ENCODE peak calls at places on chromosomes 7 and 10, in nine cellular contexts. P, Z, C, J, H, Y, R, T and E are unnamed samples.

GRCh38 chr10:132981746-132982145 is 39.4 kb upstream of the CFAP46 start:
- DNase-seq in P (no peak), Z (no peak), C (no peak), J (no peak), H (no peak), Y (no peak), R (no peak), T (no peak), E (no peak)

GRCh38 chr7:51067757-51068156 is 248.9 kb downstream of the COBL start:
- DNase-seq in P (peak; percentile 47), Z (peak; percentile 75), C (peak; percentile 36), J (peak; percentile 23), H (peak; percentile 75), Y (peak; percentile 70), R (peak; percentile 37), T (peak; percentile 49), E (peak; percentile 65)

GRCh38 chr10:97874332-97874731 is 24.7 kb downstream of the GOLGA7B start:
- DNase-seq in P (no peak), Z (no peak), C (no peak), J (no peak), H (no peak), Y (no peak), R (no peak), T (no peak), E (no peak)

GRCh38 chr10:75613685-75614587 is 182.5 kb downstream of the LRMDA start:
- DNase-seq in P (no peak), Z (no peak), C (no peak), J (no peak), H (no peak), Y (no peak), R (no peak), T (no peak), E (peak; percentile 64)

GRCh38 chr10:121698902-121699301 is 100.7 kb upstream of the FGFR2 start:
- DNase-seq in P (no peak), Z (no peak), C (no peak), J (no peak), H (no peak), Y (no peak), R (no peak), T (no peak), E (no peak)

GRCh38 chr10:117168135-117168674 is 29.1 kb upstream of the KCNK18 start:
- DNase-seq in P (peak; percentile 77), Z (peak; percentile 75), C (peak; percentile 58), J (peak; percentile 50), H (peak; percentile 65), Y (peak; percentile 54), R (peak; percentile 20), T (no peak), E (peak; percentile 32)

GRCh38 chr10:102120142-102120986 is at the start of gene LDB1:
- DNase-seq in P (peak; percentile 69), Z (peak; percentile 77), C (peak; percentile 67), J (peak; percentile 56), H (peak; percentile 72), Y (peak; percentile 80), R (peak; percentile 79), T (peak; percentile 54), E (peak; percentile 84)

GRCh38 chr10:121891103-121891502 is 36.7 kb downstream of the ATE1 start:
- DNase-seq in P (no peak), Z (no peak), C (no peak), J (no peak), H (no peak), Y (no peak), R (no peak), T (no peak), E (no peak)

GRCh38 chr10:51100221-51100620 is 25.9 kb downstream of the PRKG1 start:
- DNase-seq in P (no peak), Z (no peak), C (no peak), J (no peak), H (no peak), Y (no peak), R (no peak), T (no peak), E (no peak)

GRCh38 chr10:35324196-35324595 is 12.1 kb upstream of the CCNY start:
- DNase-seq in P (no peak), Z (no peak), C (no peak), J (no peak), H (no peak), Y (no peak), R (no peak), T (no peak), E (no peak)

GRCh38 chr10:88923525-88923924 is 29.0 kb downstream of the ACTA2 start:
- DNase-seq in P (no peak), Z (no peak), C (no peak), J (no peak), H (no peak), Y (no peak), R (no peak), T (no peak), E (no peak)

GRCh38 chr10:24346877-24347505 is 138.1 kb downstream of the KIAA1217 start:
- DNase-seq in P (no peak), Z (no peak), C (no peak), J (no peak), H (no peak), Y (no peak), R (no peak), T (no peak), E (no peak)

GRCh38 chr7:39754326-39755120 is 131.2 kb downstream of the RALA start:
- DNase-seq in P (no peak), Z (no peak), C (no peak), J (no peak), H (no peak), Y (no peak), R (no peak), T (no peak), E (no peak)

GRCh38 chr7:128876978-128877755 is 14.5 kb downstream of the ATP6V1F start:
- DNase-seq in P (no peak), Z (no peak), C (no peak), J (no peak), H (no peak), Y (no peak), R (no peak), T (no peak), E (no peak)

GRCh38 chr7:140084972-140085371 is 22.2 kb upstream of the PARP12 start:
- DNase-seq in P (no peak), Z (no peak), C (no peak), J (no peak), H (peak; percentile 60), Y (no peak), R (no peak), T (no peak), E (no peak)

GRCh38 chr7:75049817-75050216 is 23.8 kb downstream of the RCC1L start:
- DNase-seq in P (no peak), Z (no peak), C (no peak), J (no peak), H (no peak), Y (no peak), R (no peak), T (no peak), E (no peak)

GRCh38 chr10:75009426-75009825 is 102.0 kb upstream of the SAMD8 start:
- DNase-seq in P (no peak), Z (no peak), C (no peak), J (no peak), H (no peak), Y (no peak), R (no peak), T (no peak), E (no peak)

GRCh38 chr7:132402751-132403245 is 173.5 kb downstream of the PLXNA4 start:
- DNase-seq in P (no peak), Z (no peak), C (peak; percentile 22), J (no peak), H (no peak), Y (peak; percentile 52), R (peak; percentile 25), T (no peak), E (no peak)

GRCh38 chr10:132299381-132300336 is 8.1 kb downstream of the STK32C start:
- DNase-seq in P (no peak), Z (no peak), C (no peak), J (no peak), H (no peak), Y (no peak), R (no peak), T (no peak), E (no peak)

GRCh38 chr7:29265208-29265923 is 70.8 kb downstream of the CHN2 start:
- DNase-seq in P (no peak), Z (no peak), C (no peak), J (no peak), H (no peak), Y (no peak), R (no peak), T (no peak), E (peak; percentile 60)

GRCh38 chr7:55246181-55246580 is 119.0 kb upstream of the LANCL2 start:
- DNase-seq in P (no peak), Z (no peak), C (no peak), J (no peak), H (no peak), Y (no peak), R (no peak), T (no peak), E (no peak)

GRCh38 chr7:13016633-13017324 is 329.3 kb downstream of the ARL4A start:
- DNase-seq in P (no peak), Z (no peak), C (no peak), J (no peak), H (no peak), Y (no peak), R (no peak), T (no peak), E (peak; percentile 50)

GRCh38 chr10:60480865-60481563 is 91.3 kb upstream of the ANK3 start:
- DNase-seq in P (no peak), Z (no peak), C (no peak), J (no peak), H (no peak), Y (peak; percentile 65), R (no peak), T (peak; percentile 9), E (no peak)

GRCh38 chr10:71081912-71082311 is 130.5 kb upstream of the UNC5B start:
- DNase-seq in P (no peak), Z (no peak), C (no peak), J (no peak), H (no peak), Y (no peak), R (no peak), T (no peak), E (no peak)

GRCh38 chr10:32050145-32050544 is 6.1 kb downstream of the KIF5B start:
- DNase-seq in P (no peak), Z (no peak), C (no peak), J (no peak), H (no peak), Y (no peak), R (no peak), T (no peak), E (no peak)

GRCh38 chr7:12493866-12494265 is 76.7 kb upstream of the SCIN start:
- DNase-seq in P (no peak), Z (no peak), C (no peak), J (no peak), H (no peak), Y (no peak), R (no peak), T (no peak), E (no peak)

GRCh38 chr7:7761974-7762769 is 43.8 kb upstream of the RPA3 start:
- DNase-seq in P (peak; percentile 50), Z (no peak), C (no peak), J (no peak), H (no peak), Y (no peak), R (no peak), T (no peak), E (peak; percentile 95)

GRCh38 chr10:19412531-19412930 is 363.9 kb downstream of the MALRD1 start:
- DNase-seq in P (no peak), Z (no peak), C (no peak), J (no peak), H (no peak), Y (no peak), R (no peak), T (no peak), E (peak; percentile 27)

GRCh38 chr7:25495905-25496304 is 267.6 kb upstream of the NPVF start:
- DNase-seq in P (no peak), Z (no peak), C (no peak), J (no peak), H (no peak), Y (no peak), R (no peak), T (no peak), E (no peak)

GRCh38 chr10:5574642-5575131 is 49.9 kb downstream of the CALML3 start:
- DNase-seq in P (no peak), Z (no peak), C (no peak), J (no peak), H (no peak), Y (no peak), R (no peak), T (no peak), E (peak; percentile 94)

GRCh38 chr7:27994639-27995038 is 186.0 kb downstream of the JAZF1 start:
- DNase-seq in P (no peak), Z (no peak), C (peak; percentile 52), J (no peak), H (no peak), Y (no peak), R (no peak), T (no peak), E (peak; percentile 19)